ENCODE peak calls at places on chromosomes 2 and 18, in seven cellular contexts. U is HCT116, R is H1, J is HepG2, W is GM12878, E is SK-N-SH, G is K562. V is an unnamed sample.

GRCh38 chr18:2028986-2029385 is 542.3 kb downstream of the METTL4 start:
- DNase-seq in R (no peak), E (no peak), U (no peak), G (no peak), W (no peak), J (no peak), V (no peak)

GRCh38 chr18:70442933-70443332 is 154.1 kb downstream of the SOCS6 start:
- DNase-seq in J (no peak), R (no peak), E (no peak), W (no peak), U (no peak), G (no peak), V (no peak)

GRCh38 chr2:148914463-148914862 is 39.4 kb downstream of the KIF5C start:
- DNase-seq in U (no peak), G (no peak), R (no peak), J (no peak), E (no peak), W (no peak), V (no peak)

GRCh38 chr2:170745263-170745662 is 24.9 kb upstream of the ERICH2 start:
- DNase-seq in W (no peak), E (no peak), U (no peak), R (no peak), G (no peak), J (no peak), V (no peak)

GRCh38 chr18:36769611-36770314 is 59.0 kb downstream of the TPGS2 start:
- DNase-seq in R (peak; percentile 90), J (peak; percentile 10), W (no peak), E (no peak), U (peak; percentile 13), G (peak; percentile 63), V (peak; percentile 23)

GRCh38 chr2:229445501-229446294 is 174.6 kb upstream of the PID1 start:
- DNase-seq in J (no peak), G (no peak), W (no peak), E (no peak), R (no peak), U (no peak), V (no peak)

GRCh38 chr2:29841386-29842004 is 79.9 kb downstream of the ALK start:
- DNase-seq in G (peak; percentile 72), U (peak; percentile 3), E (peak; percentile 60), J (peak; percentile 30), R (peak; percentile 59), W (peak; percentile 7), V (peak; percentile 33)

GRCh38 chr2:237195396-237196119 is 109.9 kb downstream of the COPS8 start:
- DNase-seq in J (no peak), U (no peak), G (no peak), W (no peak), R (no peak), E (no peak), V (no peak)

GRCh38 chr2:162243305-162243693 is at the start of gene FAP:
- DNase-seq in R (no peak), E (no peak), J (no peak), W (no peak), G (no peak), U (no peak), V (no peak)

GRCh38 chr18:5759169-5759568 is 136.2 kb downstream of the TMEM200C start:
- DNase-seq in W (no peak), J (no peak), U (no peak), R (no peak), E (no peak), G (no peak), V (no peak)

GRCh38 chr18:50638623-50639398 is 78.9 kb downstream of the MAPK4 start:
- DNase-seq in J (no peak), U (no peak), R (peak; percentile 53), E (no peak), W (no peak), G (no peak), V (no peak)

GRCh38 chr2:230931556-230932231 is 6.7 kb upstream of the GPR55 start:
- DNase-seq in U (no peak), J (no peak), R (no peak), G (no peak), W (no peak), E (no peak), V (no peak)

GRCh38 chr2:177265386-177265690 is 811 bp upstream of the NFE2L2 start:
- DNase-seq in E (no peak), W (no peak), J (no peak), R (no peak), G (no peak), U (no peak), V (no peak)

GRCh38 chr2:114127372-114127771 is 237.5 kb downstream of the ACTR3 start:
- DNase-seq in R (no peak), G (no peak), U (no peak), E (no peak), J (no peak), W (no peak), V (no peak)

GRCh38 chr2:80302465-80303005 is 2.0 kb downstream of the LRRTM1 start:
- DNase-seq in E (peak; percentile 42), U (no peak), W (no peak), R (peak; percentile 65), J (no peak), G (no peak), V (no peak)

GRCh38 chr2:216012133-216012829 is 1.1 kb downstream of the MREG start:
- DNase-seq in J (peak; percentile 86), E (peak; percentile 59), U (no peak), W (no peak), R (no peak), G (no peak), V (peak; percentile 80)

GRCh38 chr18:79947054-79947755 is 4.2 kb downstream of the SLC66A2 start:
- DNase-seq in E (no peak), U (no peak), W (no peak), J (no peak), G (no peak), R (no peak), V (peak; percentile 42)

DNA sequence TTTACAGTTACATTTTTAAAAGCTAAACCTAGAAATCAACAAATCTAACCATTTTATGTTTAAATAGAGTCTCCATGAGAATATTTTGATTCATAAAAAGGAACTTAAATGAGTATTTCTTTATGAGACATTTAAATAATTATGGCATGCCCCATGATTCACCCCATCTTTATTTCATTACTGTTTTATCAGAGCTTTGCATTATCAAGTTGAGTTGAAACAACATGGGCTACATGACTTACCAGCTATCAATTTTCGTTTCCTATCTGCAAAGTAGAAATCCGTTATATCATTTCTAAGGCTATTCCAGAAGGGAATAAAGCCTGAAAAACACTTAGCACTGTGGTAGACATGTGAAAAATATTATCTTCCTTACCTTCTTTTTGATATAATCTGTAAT is 161.5 kb downstream of the GALNT3 start:
- DNase-seq in W (no peak), U (no peak), G (no peak), R (no peak), J (no peak), E (peak; percentile 19), V (no peak)
- TF ChIP-seq JUND in W (no peak), U (no peak), G (no peak), R (no peak), J (no peak), E (peak; percentile 14), V (no peak)

DNA sequence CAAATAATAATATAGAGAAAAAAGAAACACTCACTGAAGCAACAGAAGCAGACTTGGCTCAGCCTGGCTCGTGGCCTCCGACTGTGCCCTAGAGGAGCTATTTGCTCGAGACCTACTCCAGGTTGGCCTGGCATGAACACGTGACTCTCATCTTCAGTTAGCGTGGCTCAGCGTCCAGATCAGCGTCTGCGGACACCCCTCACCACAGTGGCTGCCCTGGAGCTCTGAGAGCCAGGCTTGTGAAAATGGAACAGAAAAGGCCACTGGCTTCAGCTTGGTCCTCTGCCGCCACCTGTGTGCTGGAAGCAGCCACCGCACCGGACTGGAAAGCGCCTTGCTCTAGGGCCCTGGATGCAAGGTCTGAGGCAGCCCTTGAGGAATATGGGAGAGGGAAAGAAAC is 1184.0 kb upstream of the GYPC start:
- DNase-seq in J (peak; percentile 16), G (no peak), R (peak; percentile 64), W (no peak), U (no peak), E (peak; percentile 27), V (peak; percentile 21)
- TF ChIP-seq JUND in J (no peak), G (no peak), R (no peak), W (no peak), U (no peak), E (no peak), V (no peak)

DNA sequence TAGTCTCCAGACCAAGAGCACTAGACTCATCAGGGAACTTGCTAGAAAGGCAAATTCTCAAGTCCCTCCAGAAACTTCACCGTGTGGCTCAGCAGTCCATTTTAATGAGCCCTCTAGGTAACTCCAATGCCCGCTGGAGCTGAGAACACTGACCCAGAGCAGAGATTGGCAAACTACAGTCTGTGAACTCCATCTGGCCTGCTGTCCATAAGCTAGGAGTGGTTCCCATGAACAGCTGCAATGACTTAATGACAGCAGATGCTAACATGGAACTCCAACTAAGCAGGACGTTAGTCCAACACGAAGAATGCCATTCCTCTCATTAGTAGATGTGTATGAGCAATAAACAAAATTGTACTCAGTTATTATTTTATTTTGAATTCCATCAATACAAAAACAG is 371.9 kb downstream of the STK39 start:
- DNase-seq in G (no peak), W (no peak), U (no peak), R (no peak), E (no peak), J (no peak), V (no peak)
- TF ChIP-seq JUND in G (no peak), W (no peak), U (no peak), R (no peak), E (no peak), J (no peak), V (no peak)

GRCh38 chr2:44315945-44316344 is 40.7 kb downstream of the SLC3A1 start:
- DNase-seq in W (no peak), U (no peak), R (no peak), G (no peak), J (peak; percentile 17), E (no peak), V (no peak)
- TF ChIP-seq JUND in W (no peak), U (no peak), R (no peak), G (no peak), J (no peak), E (no peak), V (no peak)

V was measured in T47D.